ENCODE peak calls at places on chromosomes 3 and 15, in seven cellular contexts. H is uterus, V is psoas muscle, C is GM23248, F is Karpas-422, N is right cardiac atrium, W is K562. D is an unnamed sample.

GRCh38 chr15:101723161-101723873 is 956 bp downstream of the TARS3 start:
- DNase-seq in H (no peak), V (no peak), C (peak; percentile 73), F (peak; percentile 56), N (no peak), W (no peak), D (no peak)

GRCh38 chr3:15391007-15391406 is 36.3 kb downstream of the METTL6 start:
- DNase-seq in H (no peak), V (no peak), C (peak; percentile 34), F (no peak), N (no peak), W (no peak), D (no peak)

GRCh38 chr3:162391301-162391700 is 894.7 kb downstream of the OTOL1 start:
- DNase-seq in H (no peak), V (no peak), C (peak; percentile 76), F (no peak), N (no peak), W (no peak), D (no peak)

GRCh38 chr3:140276698-140277097 is 341.7 kb downstream of the CLSTN2 start:
- DNase-seq in H (no peak), V (no peak), C (peak; percentile 48), F (peak; percentile 73), N (no peak), W (no peak), D (peak; percentile 35)

GRCh38 chr15:58387130-58387529 is 44.7 kb upstream of the LIPC start:
- DNase-seq in H (no peak), V (no peak), C (peak; percentile 93), F (no peak), N (no peak), W (no peak), D (no peak)

GRCh38 chr3:122826315-122826714 is 31.4 kb downstream of the SLC49A4 start:
- DNase-seq in H (no peak), V (no peak), C (no peak), F (no peak), N (no peak), W (no peak), D (no peak)

GRCh38 chr3:190172751-190173150 is 52.1 kb upstream of the P3H2 start:
- DNase-seq in H (no peak), V (no peak), C (peak; percentile 75), F (no peak), N (no peak), W (no peak), D (no peak)

GRCh38 chr3:100561459-100562158 is 47.8 kb upstream of the ADGRG7 start:
- DNase-seq in H (no peak), V (no peak), C (peak; percentile 92), F (no peak), N (no peak), W (no peak), D (no peak)

GRCh38 chr3:88189361-88189810 is 39.6 kb downstream of the C3orf38 start:
- DNase-seq in H (no peak), V (no peak), C (no peak), F (no peak), N (no peak), W (peak; percentile 6), D (no peak)

GRCh38 chr3:14161282-14161681 is 17.1 kb downstream of the XPC start:
- DNase-seq in H (no peak), V (no peak), C (no peak), F (no peak), N (no peak), W (no peak), D (no peak)

GRCh38 chr3:73481888-73482287 is 142.9 kb downstream of the PDZRN3 start:
- DNase-seq in H (no peak), V (no peak), C (no peak), F (no peak), N (no peak), W (no peak), D (no peak)

GRCh38 chr3:59774613-59775012 is 724.8 kb upstream of the CFAP20DC start:
- DNase-seq in H (peak; percentile 25), V (no peak), C (peak; percentile 87), F (no peak), N (no peak), W (no peak), D (no peak)

GRCh38 chr15:39191871-39192281 is 389.0 kb upstream of the THBS1 start:
- DNase-seq in H (no peak), V (no peak), C (peak; percentile 66), F (no peak), N (no peak), W (no peak), D (no peak)

GRCh38 chr3:52246728-52247454 is 1.3 kb downstream of the PPM1M start:
- DNase-seq in H (peak; percentile 16), V (no peak), C (no peak), F (peak; percentile 60), N (no peak), W (no peak), D (peak; percentile 52)

GRCh38 chr15:59232476-59232875 is 25.8 kb downstream of the LDHAL6B start:
- DNase-seq in H (no peak), V (no peak), C (peak; percentile 93), F (no peak), N (no peak), W (no peak), D (no peak)

GRCh38 chr3:138332472-138333073 is 2.9 kb upstream of the NME9 start:
- DNase-seq in H (no peak), V (no peak), C (peak; percentile 70), F (peak; percentile 60), N (no peak), W (peak; percentile 23), D (no peak)

GRCh38 chr15:39079296-39079834 is 501.5 kb upstream of the THBS1 start:
- DNase-seq in H (no peak), V (no peak), C (peak; percentile 71), F (no peak), N (no peak), W (no peak), D (no peak)

GRCh38 chr3:13420051-13420816 is at the start of gene NUP210:
- DNase-seq in H (no peak), V (peak; percentile 65), C (no peak), F (peak; percentile 93), N (no peak), W (peak; percentile 98), D (no peak)

GRCh38 chr3:185460719-185461350 is 38.0 kb downstream of the TMEM41A start:
- DNase-seq in H (no peak), V (no peak), C (peak; percentile 43), F (peak; percentile 69), N (no peak), W (peak; percentile 47), D (no peak)

GRCh38 chr3:139534444-139534812 is 5.1 kb downstream of the RBP1 start:
- DNase-seq in H (peak; percentile 68), V (no peak), C (peak; percentile 83), F (no peak), N (peak; percentile 34), W (no peak), D (peak; percentile 87)

GRCh38 chr3:97957617-97958311 is 14.5 kb downstream of the RIOX2 start:
- DNase-seq in H (no peak), V (peak; percentile 74), C (no peak), F (no peak), N (no peak), W (no peak), D (peak; percentile 16)

GRCh38 chr3:168990111-168990510 is 673.4 kb downstream of the MECOM start:
- DNase-seq in H (no peak), V (no peak), C (no peak), F (no peak), N (no peak), W (no peak), D (no peak)

GRCh38 chr15:99729920-99730319 is 3.3 kb downstream of the LYSMD4 start:
- DNase-seq in H (peak; percentile 59), V (no peak), C (peak; percentile 69), F (peak; percentile 73), N (peak; percentile 38), W (no peak), D (no peak)

GRCh38 chr3:147816770-147817169 is 407.6 kb downstream of the ZIC1 start:
- DNase-seq in H (peak; percentile 40), V (peak; percentile 42), C (peak; percentile 38), F (no peak), N (peak; percentile 61), W (no peak), D (peak; percentile 25)

GRCh38 chr3:130433306-130433705 is 83.7 kb upstream of the COL6A6 start:
- DNase-seq in H (no peak), V (no peak), C (no peak), F (no peak), N (no peak), W (no peak), D (no peak)

GRCh38 chr3:141979050-141979671 is 102.7 kb downstream of the ATP1B3 start:
- DNase-seq in H (no peak), V (no peak), C (peak; percentile 89), F (no peak), N (no peak), W (no peak), D (peak; percentile 10)

GRCh38 chr15:85318048-85318731 is 62.2 kb upstream of the AKAP13 start:
- DNase-seq in H (no peak), V (no peak), C (peak; percentile 89), F (peak; percentile 60), N (no peak), W (no peak), D (no peak)
- H3K27ac ChIP-seq in H (no peak overlapping the region), V (no peak overlapping the region), C (peak overlapping the region; percentile 63), F (no peak overlapping the region), N (no peak overlapping the region), W (no peak overlapping the region), D (no peak overlapping the region)

GRCh38 chr3:194333212-194333980 is 17.7 kb downstream of the CPN2 start:
- DNase-seq in H (peak; percentile 80), V (peak; percentile 93), C (peak; percentile 78), F (peak; percentile 94), N (peak; percentile 87), W (peak; percentile 85), D (peak; percentile 91)
- H3K4me1 ChIP-seq in H (no peaks in the 10 kb centered on the region), V (peaks cover 10% of the 10 kb centered on the region), C (peaks cover 15% of the 10 kb centered on the region), F (peaks cover 2% of the 10 kb centered on the region), N (peaks cover 2% of the 10 kb centered on the region), W (peaks cover 3% of the 10 kb centered on the region), D (peaks cover 7% of the 10 kb centered on the region)

GRCh38 chr15:68574629-68575028 is 4.2 kb upstream of the CORO2B start:
- DNase-seq in H (no peak), V (peak; percentile 1), C (no peak), F (no peak), N (no peak), W (no peak), D (no peak)
- H3K27me3 ChIP-seq in H (no peaks in the 10 kb centered on the region), V (peaks cover 8% of the 10 kb centered on the region), C (no peaks in the 10 kb centered on the region), F (no peaks in the 10 kb centered on the region), N (no peaks in the 10 kb centered on the region), W (peaks cover 55% of the 10 kb centered on the region), D (peaks cover 19% of the 10 kb centered on the region)

GRCh38 chr3:32398531-32398930 is 6.9 kb downstream of the CMTM7 start:
- DNase-seq in H (no peak), V (peak; percentile 63), C (no peak), F (no peak), N (peak; percentile 72), W (no peak), D (peak; percentile 60)

GRCh38 chr3:32391643-32392529 is at the start of gene CMTM7:
- DNase-seq in H (peak; percentile 62), V (peak; percentile 79), C (peak; percentile 69), F (peak; percentile 81), N (peak; percentile 80), W (peak; percentile 74), D (peak; percentile 70)

GRCh38 chr3:32387512-32387911 is 4.1 kb upstream of the CMTM7 start:
- DNase-seq in H (no peak), V (no peak), C (no peak), F (no peak), N (no peak), W (no peak), D (no peak)

GRCh38 chr3:32395451-32395970 is 3.9 kb downstream of the CMTM7 start:
- DNase-seq in H (no peak), V (no peak), C (peak; percentile 7), F (no peak), N (no peak), W (no peak), D (no peak)

GRCh38 chr3:32392530-32393302 is 1.1 kb downstream of the CMTM7 start:
- DNase-seq in H (peak; percentile 65), V (peak; percentile 63), C (peak; percentile 90), F (no peak), N (peak; percentile 75), W (no peak), D (peak; percentile 76)
- H3K27ac ChIP-seq in H (peak overlapping the region; percentile 86), V (peak overlapping the region; percentile 67), C (peak overlapping the region; percentile 57), F (no peak overlapping the region), N (peak overlapping the region; percentile 83), W (no peak overlapping the region), D (peak overlapping the region; percentile 65)